ENCODE peak calls at places on chromosomes 4 and X, in ten cellular contexts. One of them, this sample, is unnamed.

GRCh38 chr4:42655921-42656735 is 777 bp downstream of the ATP8A1 start:
- DNase-seq in K562: no peak
- DNase-seq in uterus: peak
- DNase-seq in CD4-positive, alpha-beta memory T cell: peak
- DNase-seq in EL: peak
- DNase-seq in sciatic nerve: peak
- DNase-seq in choroid plexus epithelial cell: peak
- DNase-seq in upper lobe of right lung: peak
- DNase-seq in AG10803: no peak
- DNase-seq in cardiac muscle cell: peak
- DNase-seq in this sample: peak

GRCh38 chrX:14440109-14440508 is 89.2 kb upstream of the GLRA2 start:
- DNase-seq in K562: no peak
- DNase-seq in uterus: no peak
- DNase-seq in CD4-positive, alpha-beta memory T cell: no peak
- DNase-seq in EL: no peak
- DNase-seq in sciatic nerve: no peak
- DNase-seq in choroid plexus epithelial cell: no peak
- DNase-seq in upper lobe of right lung: no peak
- DNase-seq in AG10803: no peak
- DNase-seq in cardiac muscle cell: no peak
- DNase-seq in this sample: no peak

GRCh38 chr4:3810111-3810680 is 44.0 kb downstream of the ADRA2C start:
- DNase-seq in K562: no peak
- DNase-seq in uterus: no peak
- DNase-seq in CD4-positive, alpha-beta memory T cell: no peak
- DNase-seq in EL: no peak
- DNase-seq in sciatic nerve: no peak
- DNase-seq in choroid plexus epithelial cell: no peak
- DNase-seq in upper lobe of right lung: no peak
- DNase-seq in AG10803: no peak
- DNase-seq in cardiac muscle cell: no peak
- DNase-seq in this sample: no peak

GRCh38 chrX:17525762-17526555 is 151.0 kb downstream of the NHS start:
- DNase-seq in K562: no peak
- DNase-seq in uterus: no peak
- DNase-seq in CD4-positive, alpha-beta memory T cell: no peak
- DNase-seq in EL: no peak
- DNase-seq in sciatic nerve: no peak
- DNase-seq in choroid plexus epithelial cell: no peak
- DNase-seq in upper lobe of right lung: no peak
- DNase-seq in AG10803: peak
- DNase-seq in cardiac muscle cell: no peak
- DNase-seq in this sample: no peak

GRCh38 chrX:102672876-102673275 is 21.6 kb downstream of the GPRASP1 start:
- DNase-seq in K562: no peak
- DNase-seq in uterus: no peak
- DNase-seq in CD4-positive, alpha-beta memory T cell: no peak
- DNase-seq in EL: no peak
- DNase-seq in sciatic nerve: no peak
- DNase-seq in choroid plexus epithelial cell: no peak
- DNase-seq in upper lobe of right lung: no peak
- DNase-seq in AG10803: no peak
- DNase-seq in cardiac muscle cell: no peak
- DNase-seq in this sample: no peak

GRCh38 chr4:1154523-1155182 is 17.7 kb downstream of the SPON2 start:
- DNase-seq in K562: no peak
- DNase-seq in uterus: no peak
- DNase-seq in CD4-positive, alpha-beta memory T cell: no peak
- DNase-seq in EL: no peak
- DNase-seq in sciatic nerve: no peak
- DNase-seq in choroid plexus epithelial cell: no peak
- DNase-seq in upper lobe of right lung: no peak
- DNase-seq in AG10803: peak
- DNase-seq in cardiac muscle cell: no peak
- DNase-seq in this sample: peak

GRCh38 chrX:108437789-108438623 is at the start of gene COL4A6:
- DNase-seq in K562: peak
- DNase-seq in uterus: peak
- DNase-seq in CD4-positive, alpha-beta memory T cell: no peak
- DNase-seq in EL: no peak
- DNase-seq in sciatic nerve: no peak
- DNase-seq in choroid plexus epithelial cell: no peak
- DNase-seq in upper lobe of right lung: peak
- DNase-seq in AG10803: no peak
- DNase-seq in cardiac muscle cell: peak
- DNase-seq in this sample: no peak

GRCh38 chrX:136768469-136769084 is 12.2 kb downstream of the ARHGEF6 start:
- DNase-seq in K562: peak
- DNase-seq in uterus: peak
- DNase-seq in CD4-positive, alpha-beta memory T cell: no peak
- DNase-seq in EL: peak
- DNase-seq in sciatic nerve: peak
- DNase-seq in choroid plexus epithelial cell: peak
- DNase-seq in upper lobe of right lung: no peak
- DNase-seq in AG10803: peak
- DNase-seq in cardiac muscle cell: no peak
- DNase-seq in this sample: peak

GRCh38 chr4:17854076-17854475 is 43.3 kb downstream of the NCAPG start:
- DNase-seq in K562: no peak
- DNase-seq in uterus: no peak
- DNase-seq in CD4-positive, alpha-beta memory T cell: no peak
- DNase-seq in EL: peak
- DNase-seq in sciatic nerve: no peak
- DNase-seq in choroid plexus epithelial cell: peak
- DNase-seq in upper lobe of right lung: no peak
- DNase-seq in AG10803: no peak
- DNase-seq in cardiac muscle cell: no peak
- DNase-seq in this sample: no peak

GRCh38 chrX:22950278-22951266 is 49.2 kb upstream of the DDX53 start:
- DNase-seq in K562: peak
- DNase-seq in uterus: no peak
- DNase-seq in CD4-positive, alpha-beta memory T cell: no peak
- DNase-seq in EL: peak
- DNase-seq in sciatic nerve: no peak
- DNase-seq in choroid plexus epithelial cell: peak
- DNase-seq in upper lobe of right lung: no peak
- DNase-seq in AG10803: peak
- DNase-seq in cardiac muscle cell: no peak
- DNase-seq in this sample: no peak

GRCh38 chr4:176789955-176790354 is 2.8 kb downstream of the VEGFC start:
- DNase-seq in K562: peak
- DNase-seq in uterus: no peak
- DNase-seq in CD4-positive, alpha-beta memory T cell: no peak
- DNase-seq in EL: peak
- DNase-seq in sciatic nerve: no peak
- DNase-seq in choroid plexus epithelial cell: peak
- DNase-seq in upper lobe of right lung: no peak
- DNase-seq in AG10803: peak
- DNase-seq in cardiac muscle cell: peak
- DNase-seq in this sample: no peak

GRCh38 chr4:33577798-33578197 is 2666.5 kb downstream of the ARAP2 start:
- DNase-seq in K562: no peak
- DNase-seq in uterus: no peak
- DNase-seq in CD4-positive, alpha-beta memory T cell: no peak
- DNase-seq in EL: no peak
- DNase-seq in sciatic nerve: no peak
- DNase-seq in choroid plexus epithelial cell: no peak
- DNase-seq in upper lobe of right lung: no peak
- DNase-seq in AG10803: no peak
- DNase-seq in cardiac muscle cell: no peak
- DNase-seq in this sample: no peak

GRCh38 chr4:6910960-6911874 is 1.6 kb downstream of the TBC1D14 start:
- DNase-seq in K562: peak
- DNase-seq in uterus: no peak
- DNase-seq in CD4-positive, alpha-beta memory T cell: no peak
- DNase-seq in EL: no peak
- DNase-seq in sciatic nerve: no peak
- DNase-seq in choroid plexus epithelial cell: no peak
- DNase-seq in upper lobe of right lung: no peak
- DNase-seq in AG10803: no peak
- DNase-seq in cardiac muscle cell: no peak
- DNase-seq in this sample: no peak

This sample was measured in tibial artery.